ENCODE peak calls at places on chromosomes 12 and 14, in six cellular contexts. One of them, this sample, is unnamed.

GRCh38 chr12:86666311-86666710 is 410.1 kb upstream of the MGAT4C start:
- DNase-seq in A549: no peak
- DNase-seq in mucosa of descending colon: no peak
- DNase-seq in fibroblast of mammary gland: peak; percentile 22
- DNase-seq in lung: no peak
- DNase-seq in astrocyte of the cerebellum: no peak
- DNase-seq in this sample: peak; percentile 12

GRCh38 chr12:118763239-118763638 is 218.1 kb upstream of the SRRM4 start:
- DNase-seq in A549: no peak
- DNase-seq in mucosa of descending colon: no peak
- DNase-seq in fibroblast of mammary gland: no peak
- DNase-seq in lung: no peak
- DNase-seq in astrocyte of the cerebellum: no peak
- DNase-seq in this sample: no peak

GRCh38 chr12:47748899-47749298 is 9.8 kb downstream of the RAPGEF3 start:
- DNase-seq in A549: no peak
- DNase-seq in mucosa of descending colon: no peak
- DNase-seq in fibroblast of mammary gland: no peak
- DNase-seq in lung: no peak
- DNase-seq in astrocyte of the cerebellum: no peak
- DNase-seq in this sample: no peak

GRCh38 chr12:100566887-100567637 is 6.4 kb upstream of the GAS2L3 start:
- DNase-seq in A549: no peak
- DNase-seq in mucosa of descending colon: no peak
- DNase-seq in fibroblast of mammary gland: peak; percentile 45
- DNase-seq in lung: peak; percentile 37
- DNase-seq in astrocyte of the cerebellum: no peak
- DNase-seq in this sample: no peak

GRCh38 chr14:77139540-77140342 is 1.9 kb downstream of the ZDHHC22 start:
- DNase-seq in A549: peak; percentile 59
- DNase-seq in mucosa of descending colon: no peak
- DNase-seq in fibroblast of mammary gland: peak; percentile 8
- DNase-seq in lung: no peak
- DNase-seq in astrocyte of the cerebellum: no peak
- DNase-seq in this sample: no peak

GRCh38 chr14:75978249-75978731 is 3.5 kb downstream of the TGFB3 start:
- DNase-seq in A549: no peak
- DNase-seq in mucosa of descending colon: peak; percentile 68
- DNase-seq in fibroblast of mammary gland: no peak
- DNase-seq in lung: no peak
- DNase-seq in astrocyte of the cerebellum: no peak
- DNase-seq in this sample: no peak

GRCh38 chr12:78181544-78182162 is 351.0 kb downstream of the NAV3 start:
- DNase-seq in A549: peak; percentile 65
- DNase-seq in mucosa of descending colon: no peak
- DNase-seq in fibroblast of mammary gland: peak; percentile 38
- DNase-seq in lung: no peak
- DNase-seq in astrocyte of the cerebellum: peak; percentile 38
- DNase-seq in this sample: no peak

GRCh38 chr14:81831128-81831815 is 297.6 kb upstream of the SEL1L start:
- DNase-seq in A549: no peak
- DNase-seq in mucosa of descending colon: no peak
- DNase-seq in fibroblast of mammary gland: peak; percentile 5
- DNase-seq in lung: no peak
- DNase-seq in astrocyte of the cerebellum: no peak
- DNase-seq in this sample: no peak

GRCh38 chr12:26963413-26963812 is 25.1 kb downstream of the FGFR1OP2 start:
- DNase-seq in A549: no peak
- DNase-seq in mucosa of descending colon: no peak
- DNase-seq in fibroblast of mammary gland: peak; percentile 26
- DNase-seq in lung: no peak
- DNase-seq in astrocyte of the cerebellum: no peak
- DNase-seq in this sample: no peak

GRCh38 chr14:49900973-49901372 is 8.1 kb downstream of the ARF6 start:
- DNase-seq in A549: no peak
- DNase-seq in mucosa of descending colon: no peak
- DNase-seq in fibroblast of mammary gland: no peak
- DNase-seq in lung: no peak
- DNase-seq in astrocyte of the cerebellum: no peak
- DNase-seq in this sample: no peak

GRCh38 chr12:4909734-4910501 is at the start of gene KCNA1:
- DNase-seq in A549: no peak
- DNase-seq in mucosa of descending colon: peak; percentile 39
- DNase-seq in fibroblast of mammary gland: peak; percentile 12
- DNase-seq in lung: no peak
- DNase-seq in astrocyte of the cerebellum: no peak
- DNase-seq in this sample: no peak

GRCh38 chr14:99564256-99564902 is 39.6 kb downstream of the CCDC85C start:
- DNase-seq in A549: peak; percentile 44
- DNase-seq in mucosa of descending colon: no peak
- DNase-seq in fibroblast of mammary gland: peak; percentile 48
- DNase-seq in lung: no peak
- DNase-seq in astrocyte of the cerebellum: peak; percentile 78
- DNase-seq in this sample: no peak

GRCh38 chr12:120142231-120142877 is 25.8 kb upstream of the RAB35 start:
- DNase-seq in A549: no peak
- DNase-seq in mucosa of descending colon: no peak
- DNase-seq in fibroblast of mammary gland: peak; percentile 34
- DNase-seq in lung: no peak
- DNase-seq in astrocyte of the cerebellum: no peak
- DNase-seq in this sample: no peak

GRCh38 chr14:101878222-101879211 is 85.9 kb upstream of the DYNC1H1 start:
- DNase-seq in A549: no peak
- DNase-seq in mucosa of descending colon: no peak
- DNase-seq in fibroblast of mammary gland: peak; percentile 15
- DNase-seq in lung: no peak
- DNase-seq in astrocyte of the cerebellum: no peak
- DNase-seq in this sample: no peak

GRCh38 chr14:101877766-101878165 is 86.6 kb upstream of the DYNC1H1 start:
- DNase-seq in A549: no peak
- DNase-seq in mucosa of descending colon: no peak
- DNase-seq in fibroblast of mammary gland: no peak
- DNase-seq in lung: no peak
- DNase-seq in astrocyte of the cerebellum: no peak
- DNase-seq in this sample: no peak

GRCh38 chr14:101875726-101876268 is 88.6 kb upstream of the DYNC1H1 start:
- DNase-seq in A549: no peak
- DNase-seq in mucosa of descending colon: no peak
- DNase-seq in fibroblast of mammary gland: peak; percentile 10
- DNase-seq in lung: no peak
- DNase-seq in astrocyte of the cerebellum: no peak
- DNase-seq in this sample: no peak

GRCh38 chr14:101875041-101875725 is 89.2 kb upstream of the DYNC1H1 start:
- DNase-seq in A549: no peak
- DNase-seq in mucosa of descending colon: no peak
- DNase-seq in fibroblast of mammary gland: no peak
- DNase-seq in lung: no peak
- DNase-seq in astrocyte of the cerebellum: no peak
- DNase-seq in this sample: no peak

DNA sequence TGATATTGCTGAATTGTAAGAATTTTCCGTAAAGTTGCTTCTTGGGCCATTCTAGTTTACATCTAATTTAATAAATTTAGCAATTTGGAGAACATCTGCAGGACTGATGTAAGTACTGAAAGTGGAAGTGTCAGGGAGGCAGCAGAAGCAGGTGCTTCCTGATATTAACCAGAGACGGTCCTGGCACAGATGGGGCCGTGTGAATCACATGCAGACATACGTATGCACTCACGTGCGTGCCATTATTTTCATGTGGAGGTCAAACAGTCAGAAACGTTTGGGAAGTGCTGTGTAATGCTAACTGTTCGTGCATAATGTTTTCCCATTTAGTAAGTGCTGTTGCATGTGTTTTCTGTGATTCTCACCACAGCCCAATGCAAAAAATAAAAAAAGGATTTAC is 87.8 kb upstream of the DYNC1H1 start:
- DNase-seq in A549: no peak
- DNase-seq in mucosa of descending colon: peak; percentile 84
- DNase-seq in fibroblast of mammary gland: peak; percentile 93
- DNase-seq in lung: peak; percentile 66
- DNase-seq in astrocyte of the cerebellum: no peak
- DNase-seq in this sample: no peak
- H3K4me3 ChIP-seq in A549: no peak overlapping the region
- H3K4me3 ChIP-seq in mucosa of descending colon: no peak overlapping the region
- H3K4me3 ChIP-seq in fibroblast of mammary gland: no peak overlapping the region
- H3K4me3 ChIP-seq in lung: no peak overlapping the region
- H3K4me3 ChIP-seq in astrocyte of the cerebellum: no peak overlapping the region
- H3K4me3 ChIP-seq in this sample: no peak overlapping the region

GRCh38 chr14:78697341-78697740 is 527.2 kb downstream of the NRXN3 start:
- DNase-seq in A549: peak; percentile 36
- DNase-seq in mucosa of descending colon: no peak
- DNase-seq in fibroblast of mammary gland: peak; percentile 49
- DNase-seq in lung: no peak
- DNase-seq in astrocyte of the cerebellum: peak; percentile 24
- DNase-seq in this sample: peak; percentile 38
- TF ChIP-seq CTCF in A549: peak; percentile 47
- TF ChIP-seq CTCF in mucosa of descending colon: peak; percentile 15
- TF ChIP-seq CTCF in fibroblast of mammary gland: peak; percentile 60
- TF ChIP-seq CTCF in lung: no peak
- TF ChIP-seq CTCF in astrocyte of the cerebellum: peak; percentile 52
- TF ChIP-seq CTCF in this sample: peak; percentile 73

GRCh38 chr12:3363608-3364007 is 127.4 kb upstream of the PRMT8 start:
- DNase-seq in A549: no peak
- DNase-seq in mucosa of descending colon: no peak
- DNase-seq in fibroblast of mammary gland: no peak
- DNase-seq in lung: no peak
- DNase-seq in astrocyte of the cerebellum: no peak
- DNase-seq in this sample: no peak

GRCh38 chr12:3366451-3367155 is 124.4 kb upstream of the PRMT8 start:
- DNase-seq in A549: no peak
- DNase-seq in mucosa of descending colon: no peak
- DNase-seq in fibroblast of mammary gland: no peak
- DNase-seq in lung: no peak
- DNase-seq in astrocyte of the cerebellum: no peak
- DNase-seq in this sample: no peak

GRCh38 chr12:3364226-3364625 is 126.8 kb upstream of the PRMT8 start:
- DNase-seq in A549: no peak
- DNase-seq in mucosa of descending colon: no peak
- DNase-seq in fibroblast of mammary gland: no peak
- DNase-seq in lung: no peak
- DNase-seq in astrocyte of the cerebellum: no peak
- DNase-seq in this sample: no peak

GRCh38 chr12:3364661-3365264 is 126.2 kb upstream of the PRMT8 start:
- DNase-seq in A549: no peak
- DNase-seq in mucosa of descending colon: no peak
- DNase-seq in fibroblast of mammary gland: no peak
- DNase-seq in lung: no peak
- DNase-seq in astrocyte of the cerebellum: no peak
- DNase-seq in this sample: no peak

DNA sequence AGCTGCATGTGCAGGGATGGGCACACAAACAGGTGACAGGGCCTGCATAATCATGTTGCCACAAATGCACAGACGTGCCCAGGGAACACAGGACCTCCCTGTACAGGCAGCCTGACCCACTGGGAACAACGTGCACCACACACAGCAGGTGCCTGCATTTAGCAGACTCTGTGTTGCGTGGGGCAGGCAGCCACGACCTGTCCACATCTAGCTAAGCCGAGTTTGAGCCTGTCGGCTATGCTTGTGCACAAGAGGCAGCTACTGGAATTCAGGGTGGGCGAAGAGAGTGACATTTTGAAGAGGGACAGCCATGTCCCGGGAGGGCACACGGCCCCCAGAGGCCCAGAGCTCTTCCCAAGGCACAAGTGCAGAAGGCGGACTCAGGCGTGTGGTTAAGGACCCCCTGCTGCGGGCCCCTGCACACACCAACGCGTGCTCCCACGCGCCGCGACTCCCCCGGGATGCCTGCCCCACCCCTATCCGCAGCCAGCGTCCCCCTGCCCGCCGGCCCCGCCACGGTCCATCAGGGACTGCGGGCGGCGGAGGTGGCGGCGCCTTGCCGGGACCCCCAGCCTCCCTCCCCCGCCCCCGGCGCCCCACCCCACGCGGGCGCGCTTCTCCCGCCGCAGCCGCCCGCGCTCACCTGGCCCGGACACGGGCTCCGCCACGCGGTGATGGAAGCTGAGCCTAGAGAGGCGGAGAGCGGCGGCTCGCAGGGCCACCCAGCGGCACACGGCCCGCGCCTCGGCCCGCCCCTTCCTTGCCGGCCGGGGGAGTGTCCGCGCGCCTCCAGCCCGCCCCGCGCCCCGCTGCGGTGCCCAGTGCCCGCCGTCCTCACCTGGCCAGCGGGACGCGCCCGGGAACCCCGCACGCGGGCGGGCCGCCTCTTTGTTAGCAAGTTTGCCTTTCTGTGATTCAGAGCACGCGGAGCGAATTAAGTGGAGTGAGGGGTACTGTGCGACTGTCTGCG is 125.3 kb upstream of the PRMT8 start:
- DNase-seq in A549: no peak
- DNase-seq in mucosa of descending colon: no peak
- DNase-seq in fibroblast of mammary gland: no peak
- DNase-seq in lung: no peak
- DNase-seq in astrocyte of the cerebellum: no peak
- DNase-seq in this sample: no peak
- H3K4me3 ChIP-seq in A549: peak overlapping the region; percentile 48
- H3K4me3 ChIP-seq in mucosa of descending colon: no peak overlapping the region
- H3K4me3 ChIP-seq in fibroblast of mammary gland: no peak overlapping the region
- H3K4me3 ChIP-seq in lung: no peak overlapping the region
- H3K4me3 ChIP-seq in astrocyte of the cerebellum: no peak overlapping the region
- H3K4me3 ChIP-seq in this sample: no peak overlapping the region

GRCh38 chr12:39364196-39364595 is 78.7 kb downstream of the KIF21A start:
- DNase-seq in A549: no peak
- DNase-seq in mucosa of descending colon: no peak
- DNase-seq in fibroblast of mammary gland: no peak
- DNase-seq in lung: no peak
- DNase-seq in astrocyte of the cerebellum: no peak
- DNase-seq in this sample: no peak

GRCh38 chr12:39367494-39367893 is 75.4 kb downstream of the KIF21A start:
- DNase-seq in A549: no peak
- DNase-seq in mucosa of descending colon: no peak
- DNase-seq in fibroblast of mammary gland: no peak
- DNase-seq in lung: no peak
- DNase-seq in astrocyte of the cerebellum: no peak
- DNase-seq in this sample: no peak

GRCh38 chr12:39368891-39369290 is 74.0 kb downstream of the KIF21A start:
- DNase-seq in A549: no peak
- DNase-seq in mucosa of descending colon: no peak
- DNase-seq in fibroblast of mammary gland: no peak
- DNase-seq in lung: no peak
- DNase-seq in astrocyte of the cerebellum: no peak
- DNase-seq in this sample: no peak

GRCh38 chr12:39368096-39368495 is 74.8 kb downstream of the KIF21A start:
- DNase-seq in A549: peak; percentile 27
- DNase-seq in mucosa of descending colon: no peak
- DNase-seq in fibroblast of mammary gland: peak; percentile 38
- DNase-seq in lung: no peak
- DNase-seq in astrocyte of the cerebellum: no peak
- DNase-seq in this sample: no peak

DNA sequence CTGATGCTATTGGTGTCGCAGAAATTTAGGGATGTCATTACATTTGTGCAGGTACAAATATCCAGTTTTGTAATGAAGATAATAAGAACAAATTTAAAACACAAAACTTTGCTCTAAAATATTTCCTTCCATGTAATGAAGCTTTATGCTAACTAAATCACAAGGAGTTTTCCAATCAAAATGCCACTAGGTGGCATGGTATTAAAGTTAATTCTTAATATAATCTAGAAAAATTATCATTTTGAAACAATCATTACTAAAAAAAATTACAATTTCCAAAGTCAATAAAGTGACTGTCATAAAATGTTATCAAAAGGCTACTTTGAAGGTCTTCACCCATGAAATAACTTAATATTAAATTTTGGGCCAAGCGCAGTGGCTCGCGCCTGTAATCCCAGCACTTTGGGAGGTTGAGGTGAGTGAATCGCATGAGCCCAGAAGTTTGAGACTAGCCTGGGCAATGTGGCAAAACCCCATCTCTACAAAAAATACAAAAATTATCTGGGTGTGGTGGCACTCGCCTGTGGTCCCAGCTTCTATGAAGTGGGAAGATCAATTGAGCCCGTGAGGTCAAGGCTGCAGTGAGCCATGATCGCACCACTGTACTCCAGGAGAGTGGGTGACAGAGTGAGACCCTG is 77.4 kb downstream of the KIF21A start:
- DNase-seq in A549: no peak
- DNase-seq in mucosa of descending colon: no peak
- DNase-seq in fibroblast of mammary gland: peak; percentile 14
- DNase-seq in lung: no peak
- DNase-seq in astrocyte of the cerebellum: no peak
- DNase-seq in this sample: no peak
- TF ChIP-seq CTCF in A549: peak; percentile 41
- TF ChIP-seq CTCF in mucosa of descending colon: no peak
- TF ChIP-seq CTCF in fibroblast of mammary gland: peak; percentile 23
- TF ChIP-seq CTCF in lung: no peak
- TF ChIP-seq CTCF in astrocyte of the cerebellum: no peak
- TF ChIP-seq CTCF in this sample: no peak

This sample was measured in retinal pigment epithelial cell.